ENCODE peak calls at places on chromosomes 16 and 17, in four cellular contexts. One of them, this sample, is unnamed.
A peak's percentile ranks its signal among the peaks of the same experiment; 100 is the strongest.

GRCh38 chr17:45385331-45385997 is 47.2 kb downstream of the ARHGAP27 start:
- DNase-seq in K562: peak; percentile 92
- DNase-seq in HepG2: peak; percentile 73
- DNase-seq in GM12878: peak; percentile 56
- DNase-seq in this sample: peak; percentile 94

GRCh38 chr16:64962786-64963185 is 159.1 kb downstream of the CDH11 start:
- DNase-seq in HepG2: no peak
- DNase-seq in K562: no peak
- DNase-seq in GM12878: no peak
- DNase-seq in this sample: no peak

GRCh38 chr17:2087597-2088211 is 32.8 kb downstream of the HIC1 start:
- DNase-seq in HepG2: no peak
- DNase-seq in GM12878: peak; percentile 79
- DNase-seq in K562: peak; percentile 59
- DNase-seq in this sample: no peak

GRCh38 chr17:64534187-64534586 is 27.4 kb downstream of the CEP95 start:
- DNase-seq in HepG2: no peak
- DNase-seq in GM12878: no peak
- DNase-seq in K562: no peak
- DNase-seq in this sample: no peak

GRCh38 chr17:21573961-21574610 is 118.2 kb upstream of the KCNJ18 start:
- DNase-seq in K562: peak; percentile 11
- DNase-seq in GM12878: no peak
- DNase-seq in HepG2: no peak
- DNase-seq in this sample: no peak

GRCh38 chr17:63697341-63698286 is 2.3 kb downstream of the LIMD2 start:
- DNase-seq in HepG2: peak; percentile 45
- DNase-seq in K562: peak; percentile 65
- DNase-seq in GM12878: peak; percentile 82
- DNase-seq in this sample: peak; percentile 70

GRCh38 chr17:28746611-28747045 is 2.8 kb downstream of the TRAF4 start:
- DNase-seq in GM12878: no peak
- DNase-seq in K562: no peak
- DNase-seq in HepG2: no peak
- DNase-seq in this sample: peak; percentile 53

GRCh38 chr17:58229384-58229783 is 9.0 kb upstream of the LPO start:
- DNase-seq in K562: no peak
- DNase-seq in GM12878: no peak
- DNase-seq in HepG2: no peak
- DNase-seq in this sample: no peak

GRCh38 chr17:50627782-50628601 is 6.7 kb upstream of the ABCC3 start:
- DNase-seq in GM12878: no peak
- DNase-seq in K562: no peak
- DNase-seq in HepG2: peak; percentile 81
- DNase-seq in this sample: peak; percentile 37

GRCh38 chr16:24915019-24915418 is 69.3 kb downstream of the SLC5A11 start:
- DNase-seq in GM12878: no peak
- DNase-seq in K562: no peak
- DNase-seq in HepG2: no peak
- DNase-seq in this sample: no peak

GRCh38 chr16:14181371-14182050 is 110.4 kb downstream of the MRTFB start:
- DNase-seq in HepG2: no peak
- DNase-seq in K562: no peak
- DNase-seq in GM12878: no peak
- DNase-seq in this sample: no peak

GRCh38 chr17:60231234-60231633 is 81.5 kb downstream of the CA4 start:
- DNase-seq in GM12878: no peak
- DNase-seq in K562: peak; percentile 22
- DNase-seq in HepG2: peak; percentile 18
- DNase-seq in this sample: no peak

GRCh38 chr17:82238562-82239201 is 9.8 kb downstream of the SLC16A3 start:
- DNase-seq in HepG2: no peak
- DNase-seq in GM12878: no peak
- DNase-seq in K562: peak; percentile 94
- DNase-seq in this sample: no peak

GRCh38 chr17:1847191-1847590 is 17.4 kb downstream of the RPA1 start:
- DNase-seq in GM12878: no peak
- DNase-seq in K562: no peak
- DNase-seq in HepG2: no peak
- DNase-seq in this sample: no peak

GRCh38 chr17:6478486-6478885 is 34.2 kb downstream of the PIMREG start:
- DNase-seq in K562: no peak
- DNase-seq in HepG2: no peak
- DNase-seq in GM12878: no peak
- DNase-seq in this sample: no peak
- TF ChIP-seq CBFB in K562: no peak
- TF ChIP-seq CBFB in HepG2: no peak
- TF ChIP-seq CBFB in GM12878: no peak
- TF ChIP-seq CBFB in this sample: no peak

DNA sequence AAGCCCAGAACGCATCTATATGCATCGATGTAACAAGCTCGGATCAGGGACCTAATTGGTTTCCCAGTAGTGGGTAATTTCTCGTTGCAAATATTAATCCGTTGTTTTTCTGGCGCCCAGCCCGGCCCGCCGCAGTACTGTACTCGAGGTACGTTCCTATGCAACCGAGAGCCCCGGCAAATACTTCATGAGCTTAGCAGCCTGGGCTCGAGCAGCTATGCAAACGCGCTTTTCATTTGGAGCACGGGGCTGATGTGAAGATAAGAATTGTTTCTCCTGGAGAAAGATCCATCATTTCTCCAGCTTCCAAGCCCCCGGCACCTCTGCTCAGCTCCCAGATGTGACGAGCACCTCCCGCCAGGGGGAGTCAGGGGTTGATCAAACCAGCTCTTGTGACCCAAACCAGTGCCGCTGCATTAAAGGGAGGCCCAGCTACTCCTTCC is 229.8 kb downstream of the KATNIP start:
- DNase-seq in GM12878: no peak
- DNase-seq in HepG2: peak; percentile 42
- DNase-seq in K562: peak; percentile 64
- DNase-seq in this sample: peak; percentile 82
- TF ChIP-seq USF2 in GM12878: no peak
- TF ChIP-seq USF2 in HepG2: no peak
- TF ChIP-seq USF2 in K562: no peak
- TF ChIP-seq USF2 in this sample: no peak

GRCh38 chr16:30380801-30381208 is 1.6 kb downstream of the SEPTIN1 start:
- DNase-seq in GM12878: no peak
- DNase-seq in HepG2: no peak
- DNase-seq in K562: peak; percentile 58
- DNase-seq in this sample: no peak

GRCh38 chr16:30377812-30378235 is 3.2 kb downstream of the MYL11 start:
- DNase-seq in K562: peak; percentile 95
- DNase-seq in HepG2: peak; percentile 73
- DNase-seq in GM12878: peak; percentile 55
- DNase-seq in this sample: peak; percentile 89

GRCh38 chr16:30380072-30380471 is 2.3 kb downstream of the SEPTIN1 start:
- DNase-seq in GM12878: no peak
- DNase-seq in HepG2: no peak
- DNase-seq in K562: no peak
- DNase-seq in this sample: no peak

GRCh38 chr16:30378236-30379164 is 3.9 kb downstream of the SEPTIN1 start:
- DNase-seq in HepG2: peak; percentile 95
- DNase-seq in GM12878: peak; percentile 81
- DNase-seq in K562: peak; percentile 99
- DNase-seq in this sample: peak; percentile 100

DNA sequence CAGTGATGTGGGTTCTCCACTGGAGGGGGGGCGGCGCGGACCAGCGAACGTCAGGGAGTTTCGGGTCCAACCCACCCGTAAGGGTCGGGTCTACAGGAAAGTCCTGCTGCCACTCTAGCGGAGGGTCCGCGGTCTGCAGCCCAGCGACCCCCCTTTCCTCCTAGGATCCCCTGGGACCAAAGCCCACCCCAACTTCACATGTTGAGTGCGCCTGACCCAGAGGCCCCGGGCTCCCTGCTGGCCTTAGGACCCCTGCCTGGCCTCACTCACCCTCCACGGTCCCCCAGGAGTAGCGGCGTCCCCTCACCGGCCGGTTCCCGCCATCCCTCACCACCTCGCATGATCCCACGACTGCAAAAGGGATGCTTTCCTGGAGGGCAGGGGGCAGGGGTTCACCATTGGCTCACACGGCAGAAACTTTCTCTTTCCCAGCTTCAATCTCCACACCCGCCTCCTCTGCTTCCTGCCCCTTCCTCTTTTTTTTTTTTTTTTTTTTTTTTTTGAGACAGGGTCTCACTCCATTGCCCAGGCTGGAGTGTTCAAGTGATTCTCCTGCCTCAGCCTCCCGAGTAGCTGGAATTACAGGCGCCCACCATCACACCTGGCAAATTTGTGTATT is 3.1 kb downstream of the SEPTIN1 start:
- DNase-seq in GM12878: no peak
- DNase-seq in HepG2: no peak
- DNase-seq in K562: no peak
- DNase-seq in this sample: no peak
- TF ChIP-seq CBFB in GM12878: no peak
- TF ChIP-seq CBFB in HepG2: no peak
- TF ChIP-seq CBFB in K562: no peak
- TF ChIP-seq CBFB in this sample: no peak

GRCh38 chr17:7589204-7589868 is 558 bp downstream of the SOX15 start:
- DNase-seq in GM12878: no peak
- DNase-seq in HepG2: no peak
- DNase-seq in K562: no peak
- DNase-seq in this sample: peak; percentile 91

GRCh38 chr17:7592422-7593021 is 2.6 kb upstream of the SOX15 start:
- DNase-seq in HepG2: no peak
- DNase-seq in GM12878: no peak
- DNase-seq in K562: no peak
- DNase-seq in this sample: no peak

GRCh38 chr17:7589891-7590611 is at the start of gene SOX15:
- DNase-seq in HepG2: no peak
- DNase-seq in GM12878: no peak
- DNase-seq in K562: no peak
- DNase-seq in this sample: peak; percentile 71

GRCh38 chr17:7591596-7591995 is 1.7 kb upstream of the SOX15 start:
- DNase-seq in HepG2: no peak
- DNase-seq in GM12878: no peak
- DNase-seq in K562: no peak
- DNase-seq in this sample: no peak

GRCh38 chr17:7590743-7591142 is 849 bp upstream of the SOX15 start:
- DNase-seq in GM12878: no peak
- DNase-seq in K562: no peak
- DNase-seq in HepG2: no peak
- DNase-seq in this sample: peak; percentile 60
- TF ChIP-seq USF2 in GM12878: no peak
- TF ChIP-seq USF2 in K562: no peak
- TF ChIP-seq USF2 in HepG2: no peak
- TF ChIP-seq USF2 in this sample: no peak

GRCh38 chr16:79691001-79691400 is 90.5 kb upstream of the MAF start:
- DNase-seq in K562: no peak
- DNase-seq in HepG2: no peak
- DNase-seq in GM12878: no peak
- DNase-seq in this sample: no peak
- TF ChIP-seq CBFB in K562: no peak
- TF ChIP-seq CBFB in HepG2: no peak
- TF ChIP-seq CBFB in GM12878: no peak
- TF ChIP-seq CBFB in this sample: no peak

GRCh38 chr17:37180371-37180770 is 195.4 kb upstream of the C17orf78 start:
- DNase-seq in K562: no peak
- DNase-seq in HepG2: no peak
- DNase-seq in GM12878: no peak
- DNase-seq in this sample: no peak
- TF ChIP-seq USF2 in K562: no peak
- TF ChIP-seq USF2 in HepG2: no peak
- TF ChIP-seq USF2 in GM12878: no peak
- TF ChIP-seq USF2 in this sample: no peak